ENCODE peak calls at places on chromosomes 7 and 10, in four cellular contexts. S, D, U and H are unnamed samples.

GRCh38 chr7:132161976-132162375 is 414.3 kb downstream of the PLXNA4 start:
- DNase-seq in U (no peak), S (no peak), D (no peak), H (no peak)

GRCh38 chr7:68235937-68236336 is 1239.3 kb downstream of the TYW1 start:
- DNase-seq in D (no peak), U (no peak), S (no peak), H (peak)

GRCh38 chr10:76717141-76717540 is 920.5 kb downstream of the KCNMA1 start:
- DNase-seq in U (no peak), D (no peak), S (peak), H (peak)

GRCh38 chr10:14843327-14843988 is 5.4 kb downstream of the HSPA14 start:
- DNase-seq in D (no peak), U (no peak), S (no peak), H (no peak)

GRCh38 chr7:31373337-31374289 is 33.1 kb upstream of the NEUROD6 start:
- DNase-seq in D (peak), U (no peak), S (peak), H (peak)

GRCh38 chr7:106840342-106840741 is 24.7 kb upstream of the PIK3CG start:
- DNase-seq in U (no peak), S (no peak), D (no peak), H (peak)

GRCh38 chr10:59240581-59241183 is 64.2 kb downstream of the PHYHIPL start:
- DNase-seq in D (peak), U (no peak), S (peak), H (peak)

GRCh38 chr10:34407227-34407626 is 407.9 kb downstream of the PARD3 start:
- DNase-seq in U (no peak), D (no peak), S (no peak), H (peak)

GRCh38 chr10:22246680-22247391 is 29.0 kb upstream of the EBLN1 start:
- DNase-seq in S (peak), U (peak), D (no peak), H (peak)

GRCh38 chr7:87886875-87887274 is 10.6 kb downstream of the DBF4 start:
- DNase-seq in D (peak), S (no peak), U (no peak), H (peak)

GRCh38 chr7:84532196-84532595 is 337.6 kb upstream of the SEMA3A start:
- DNase-seq in D (no peak), U (no peak), S (no peak), H (no peak)

GRCh38 chr10:68647928-68648327 is 73.1 kb upstream of the CCAR1 start:
- DNase-seq in U (no peak), D (no peak), S (peak), H (peak)

GRCh38 chr10:132447446-132448247 is 50.6 kb downstream of the PWWP2B start:
- DNase-seq in U (no peak), D (peak), S (peak), H (peak)

GRCh38 chr10:15321431-15322321 is 49.4 kb downstream of the FAM171A1 start:
- DNase-seq in S (peak), D (no peak), U (no peak), H (peak)

GRCh38 chr10:44402465-44403205 is 17.7 kb upstream of the CXCL12 start:
- DNase-seq in D (no peak), S (no peak), U (no peak), H (no peak)

GRCh38 chr7:50214771-50215170 is 89.7 kb upstream of the IKZF1 start:
- DNase-seq in S (no peak), U (no peak), D (no peak), H (no peak)

GRCh38 chr10:91980319-91980718 is 56.7 kb downstream of the BTAF1 start:
- DNase-seq in U (no peak), S (no peak), D (no peak), H (no peak)

GRCh38 chr10:3054183-3054815 is 13.0 kb upstream of the PFKP start:
- DNase-seq in D (no peak), U (no peak), S (no peak), H (no peak)

GRCh38 chr7:1950623-1951523 is 280.8 kb downstream of the ELFN1 start:
- DNase-seq in S (no peak), U (no peak), D (no peak), H (peak)